ENCODE peak calls at places on chromosomes 4 and X, in six cellular contexts. V is A549, I is GM12878, N is K562, A is endothelial cell of umbilical vein, H is HepG2. U is an unnamed sample.

GRCh38 chr4:123176605-123177004 is 220.0 kb upstream of the SPRY1 start:
- DNase-seq in V (no peak), I (no peak), N (peak), A (no peak), H (no peak), U (no peak)

GRCh38 chrX:110006826-110007375 is 4.0 kb downstream of the TMEM164 start:
- DNase-seq in V (no peak), I (no peak), N (no peak), A (no peak), H (no peak), U (peak)

GRCh38 chrX:2262679-2263055 is 238.1 kb downstream of the DHRSX start:
- DNase-seq in V (no peak), I (no peak), N (no peak), A (no peak), H (no peak), U (no peak)

GRCh38 chr4:89800527-89801103 is 36.3 kb downstream of the SNCA start:
- DNase-seq in V (no peak), I (no peak), N (no peak), A (peak), H (no peak), U (no peak)

GRCh38 chrX:53190363-53190960 is 34.5 kb downstream of the KDM5C start:
- DNase-seq in V (no peak), I (no peak), N (peak), A (no peak), H (no peak), U (peak)

GRCh38 chr4:184052616-184053015 is 147.5 kb downstream of the STOX2 start:
- DNase-seq in V (no peak), I (no peak), N (no peak), A (no peak), H (no peak), U (no peak)

GRCh38 chr4:1532549-1533395 is 126.5 kb upstream of the NKX1-1 start:
- DNase-seq in V (no peak), I (no peak), N (no peak), A (no peak), H (no peak), U (no peak)

GRCh38 chr4:185235480-185236154 is 26.2 kb downstream of the SNX25 start:
- DNase-seq in V (peak), I (no peak), N (peak), A (no peak), H (peak), U (no peak)

GRCh38 chr4:72302981-72303704 is 265.9 kb downstream of the ADAMTS3 start:
- DNase-seq in V (peak), I (no peak), N (peak), A (peak), H (peak), U (peak)

GRCh38 chr4:176156656-176157055 is 38.7 kb downstream of the SPATA4 start:
- DNase-seq in V (no peak), I (no peak), N (no peak), A (no peak), H (no peak), U (no peak)

GRCh38 chrX:133369065-133369464 is 46.2 kb downstream of the GPC4 start:
- DNase-seq in V (no peak), I (no peak), N (no peak), A (no peak), H (no peak), U (no peak)

GRCh38 chr4:4990857-4991540 is 28.3 kb downstream of the CYTL1 start:
- DNase-seq in V (peak), I (no peak), N (peak), A (no peak), H (no peak), U (peak)

GRCh38 chr4:38169524-38169923 is 209.3 kb downstream of the PTTG2 start:
- DNase-seq in V (no peak), I (no peak), N (no peak), A (no peak), H (no peak), U (no peak)

GRCh38 chr4:76219299-76220055 is 5.9 kb upstream of the SCARB2 start:
- DNase-seq in V (peak), I (no peak), N (no peak), A (no peak), H (peak), U (peak)

GRCh38 chrX:95703696-95704095 is 980.9 kb upstream of the DIAPH2 start:
- DNase-seq in V (no peak), I (no peak), N (no peak), A (no peak), H (no peak), U (peak)

GRCh38 chrX:21711848-21712197 is 46.1 kb downstream of the SMPX start:
- DNase-seq in V (no peak), I (no peak), N (no peak), A (no peak), H (no peak), U (no peak)

GRCh38 chr4:17098946-17099345 is 200.5 kb upstream of the LDB2 start:
- DNase-seq in V (no peak), I (no peak), N (no peak), A (no peak), H (no peak), U (no peak)

GRCh38 chr4:61195064-61195463 is 5.1 kb upstream of the ADGRL3 start:
- DNase-seq in V (no peak), I (no peak), N (no peak), A (no peak), H (no peak), U (no peak)

GRCh38 chr4:41391271-41391670 is 134.5 kb downstream of the UCHL1 start:
- DNase-seq in V (no peak), I (no peak), N (no peak), A (no peak), H (no peak), U (no peak)

GRCh38 chr4:113101669-113102068 is 52.2 kb downstream of the ANK2 start:
- DNase-seq in V (no peak), I (no peak), N (no peak), A (no peak), H (peak), U (no peak)

GRCh38 chr4:65416875-65417274 is 253.4 kb downstream of the EPHA5 start:
- DNase-seq in V (peak), I (no peak), N (no peak), A (peak), H (no peak), U (no peak)

GRCh38 chr4:169009281-169010124 is 552 bp downstream of the CBR4 start:
- DNase-seq in V (peak), I (no peak), N (peak), A (peak), H (peak), U (peak)

GRCh38 chrX:131392666-131393065 is 103.6 kb upstream of the IGSF1 start:
- DNase-seq in V (no peak), I (no peak), N (no peak), A (no peak), H (no peak), U (no peak)

GRCh38 chrX:9071031-9071650 is 37.2 kb upstream of the FAM9B start:
- DNase-seq in V (no peak), I (no peak), N (no peak), A (peak), H (no peak), U (no peak)

GRCh38 chrX:136768469-136769084 is 12.2 kb downstream of the ARHGEF6 start:
- DNase-seq in V (no peak), I (no peak), N (peak), A (no peak), H (no peak), U (peak)

GRCh38 chrX:23737413-23737812 is 5.7 kb downstream of the ACOT9 start:
- DNase-seq in V (no peak), I (no peak), N (no peak), A (no peak), H (no peak), U (no peak)

GRCh38 chrX:12241026-12241425 is 102.8 kb downstream of the FRMPD4 start:
- DNase-seq in V (no peak), I (no peak), N (no peak), A (no peak), H (no peak), U (no peak)

GRCh38 chr4:39770969-39771724 is 73.2 kb downstream of the UBE2K start:
- DNase-seq in V (no peak), I (no peak), N (no peak), A (no peak), H (no peak), U (no peak)

GRCh38 chr4:165151734-165152133 is 39.1 kb upstream of the TMEM192 start:
- DNase-seq in V (no peak), I (no peak), N (no peak), A (no peak), H (no peak), U (no peak)

GRCh38 chr4:26175016-26175786 is 145.6 kb upstream of the RBPJ start:
- DNase-seq in V (no peak), I (peak), N (no peak), A (no peak), H (no peak), U (no peak)

GRCh38 chr4:55312491-55313101 is 33.4 kb upstream of the SRD5A3 start:
- DNase-seq in V (peak), I (no peak), N (peak), A (peak), H (peak), U (peak)

GRCh38 chr4:41334182-41334581 is 77.5 kb downstream of the UCHL1 start:
- DNase-seq in V (no peak), I (no peak), N (no peak), A (no peak), H (no peak), U (no peak)

GRCh38 chr4:13484749-13485345 is 707 bp upstream of the RAB28 start:
- DNase-seq in V (peak), I (no peak), N (peak), A (no peak), H (peak), U (no peak)

GRCh38 chrX:24260827-24261550 is 52.9 kb downstream of the SUPT20HL2 start:
- DNase-seq in V (no peak), I (no peak), N (no peak), A (peak), H (no peak), U (peak)

GRCh38 chrX:25131055-25131454 is 115.3 kb upstream of the ARX start:
- DNase-seq in V (peak), I (no peak), N (no peak), A (no peak), H (no peak), U (no peak)

GRCh38 chr4:73911746-73912145 is 42.6 kb downstream of the CXCL1 start:
- DNase-seq in V (no peak), I (no peak), N (no peak), A (peak), H (no peak), U (no peak)

GRCh38 chrX:134688839-134689238 is 30.6 kb upstream of the PLAC1 start:
- DNase-seq in V (peak), I (no peak), N (no peak), A (no peak), H (no peak), U (no peak)

GRCh38 chr4:107863850-107864371 is 39.2 kb downstream of the SGMS2 start:
- DNase-seq in V (peak), I (no peak), N (peak), A (peak), H (peak), U (no peak)

GRCh38 chr4:106266201-106266600 is 49.8 kb downstream of the TBCK start:
- DNase-seq in V (peak), I (peak), N (peak), A (peak), H (peak), U (peak)

DNA sequence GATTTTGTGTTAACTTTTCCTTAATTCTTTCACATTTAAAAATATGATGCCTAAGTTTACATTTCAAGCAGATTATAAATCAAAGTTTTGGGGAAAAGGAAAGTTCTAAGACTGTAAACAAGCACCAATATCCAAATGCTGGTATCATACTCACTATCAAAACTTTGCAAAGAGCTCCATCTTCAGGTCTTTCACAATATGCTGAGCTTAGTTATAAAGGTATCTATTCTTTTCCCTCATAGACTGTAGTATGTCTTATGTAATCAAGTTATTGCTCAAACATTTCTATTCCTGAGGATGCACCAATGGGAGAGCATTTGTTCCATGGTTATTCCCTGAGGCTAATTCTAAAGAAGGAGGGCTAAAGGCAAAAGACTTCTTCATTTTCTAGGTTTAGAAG is 207.9 kb upstream of the FAM241A start:
- DNase-seq in V (peak), I (no peak), N (no peak), A (peak), H (peak), U (peak)
- TF ChIP-seq MYC in V (no peak), I (no peak), N (no peak), A (no peak), H (no peak), U (no peak)

GRCh38 chr4:156913234-156913633 is 58.4 kb downstream of the PDGFC start:
- DNase-seq in V (no peak), I (no peak), N (no peak), A (no peak), H (no peak), U (no peak)

GRCh38 chr4:156915216-156915615 is 56.4 kb downstream of the PDGFC start:
- DNase-seq in V (no peak), I (no peak), N (no peak), A (no peak), H (no peak), U (no peak)
- TF ChIP-seq POLR2A in V (no peak), I (no peak), N (no peak), A (no peak), H (no peak), U (no peak)

GRCh38 chr4:146650034-146650433 is 11.3 kb downstream of the POU4F2 start:
- DNase-seq in V (no peak), I (no peak), N (no peak), A (no peak), H (no peak), U (no peak)

GRCh38 chr4:146649232-146649631 is 10.5 kb downstream of the POU4F2 start:
- DNase-seq in V (no peak), I (no peak), N (no peak), A (no peak), H (no peak), U (no peak)

GRCh38 chr4:146654648-146654975 is 15.9 kb downstream of the POU4F2 start:
- DNase-seq in V (no peak), I (no peak), N (no peak), A (peak), H (no peak), U (no peak)

DNA sequence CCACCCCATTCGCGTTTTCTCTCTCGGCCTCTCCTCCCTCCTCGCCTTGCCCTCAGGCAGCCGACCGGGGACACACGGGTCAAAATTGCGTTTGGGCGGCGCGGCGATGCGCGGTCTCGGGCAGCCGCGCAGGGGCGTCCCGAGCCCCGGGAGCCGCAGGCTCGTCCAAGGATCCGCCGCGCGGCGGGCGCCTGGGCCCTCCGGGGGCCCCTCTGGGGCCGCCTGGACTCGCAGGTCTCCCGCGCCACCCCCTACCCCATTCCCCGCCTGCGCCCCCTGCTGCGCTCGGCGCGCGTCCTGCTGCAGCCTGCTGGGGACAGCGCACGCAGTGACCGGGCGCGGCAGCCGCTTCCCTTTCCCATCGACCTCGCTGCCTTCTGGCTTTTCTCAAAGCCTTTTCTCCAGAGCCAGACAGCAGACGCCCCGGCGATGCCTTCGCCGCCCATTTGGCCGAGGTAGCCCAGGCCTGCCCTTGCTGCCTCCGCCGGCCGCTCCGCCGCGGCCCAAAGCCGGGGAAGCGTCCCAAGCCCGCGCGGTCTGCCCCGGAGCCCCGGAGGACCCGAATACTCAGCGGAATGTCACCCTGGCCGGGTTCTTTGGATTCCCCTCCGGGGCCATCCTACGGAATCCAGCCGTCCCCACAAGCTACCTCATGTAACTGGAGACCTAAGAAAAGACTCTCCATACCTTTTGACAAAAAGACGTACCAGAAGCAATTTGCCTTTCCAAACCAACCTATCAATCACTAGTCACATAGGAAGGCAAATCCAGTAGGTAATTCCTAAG is 16.5 kb downstream of the POU4F2 start:
- DNase-seq in V (no peak), I (no peak), N (no peak), A (no peak), H (no peak), U (no peak)
- TF ChIP-seq MYC in V (no peak), I (no peak), N (no peak), A (no peak), H (no peak), U (no peak)

GRCh38 chrX:121195719-121196118 is 148.3 kb downstream of the GLUD2 start:
- DNase-seq in V (no peak), I (no peak), N (no peak), A (no peak), H (no peak), U (no peak)

DNA sequence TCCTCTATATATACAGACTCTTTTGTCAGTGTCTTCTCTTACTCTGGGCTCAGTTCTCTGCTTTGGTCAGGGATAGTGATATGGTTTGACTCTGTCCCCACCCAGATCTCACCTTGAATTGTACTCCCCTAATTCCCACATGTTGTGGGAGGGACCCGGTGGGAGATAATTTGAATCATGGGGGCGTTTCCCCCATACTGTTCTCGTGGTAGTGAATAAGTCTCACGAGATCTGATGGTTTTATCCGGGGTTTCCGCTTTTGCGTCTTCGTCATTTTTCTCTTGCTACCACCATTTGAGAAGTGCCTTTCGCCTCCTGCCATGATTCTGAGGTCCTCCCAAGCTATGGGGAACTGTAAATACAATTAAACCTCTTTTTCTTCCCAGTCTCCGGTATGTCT is 144.4 kb downstream of the GLUD2 start:
- DNase-seq in V (no peak), I (no peak), N (no peak), A (no peak), H (no peak), U (no peak)
- TF ChIP-seq POLR2A in V (no peak), I (no peak), N (peak), A (no peak), H (no peak), U (no peak)

DNA sequence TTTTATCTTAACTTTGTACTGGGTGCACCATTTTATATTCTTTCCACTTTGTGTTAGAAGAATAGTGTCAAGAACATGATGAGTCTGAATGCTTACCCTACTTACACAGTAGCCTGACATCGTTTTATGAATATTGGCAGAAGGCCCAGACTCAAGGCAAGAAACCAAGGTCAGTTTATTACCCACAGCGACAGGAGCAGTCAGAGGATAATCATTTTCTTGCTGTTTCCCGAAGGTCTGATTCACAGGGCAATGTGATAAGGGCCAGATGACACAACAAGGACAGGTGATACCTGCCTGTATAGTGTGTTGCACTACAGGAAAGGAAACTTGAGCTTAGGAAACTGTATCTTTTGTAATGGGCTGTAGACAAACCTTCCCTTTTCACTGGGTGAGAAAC is 417.4 kb downstream of the SPOCK3 start:
- DNase-seq in V (peak), I (no peak), N (no peak), A (no peak), H (no peak), U (no peak)
- TF ChIP-seq MYC in V (no peak), I (no peak), N (no peak), A (no peak), H (no peak), U (no peak)

DNA sequence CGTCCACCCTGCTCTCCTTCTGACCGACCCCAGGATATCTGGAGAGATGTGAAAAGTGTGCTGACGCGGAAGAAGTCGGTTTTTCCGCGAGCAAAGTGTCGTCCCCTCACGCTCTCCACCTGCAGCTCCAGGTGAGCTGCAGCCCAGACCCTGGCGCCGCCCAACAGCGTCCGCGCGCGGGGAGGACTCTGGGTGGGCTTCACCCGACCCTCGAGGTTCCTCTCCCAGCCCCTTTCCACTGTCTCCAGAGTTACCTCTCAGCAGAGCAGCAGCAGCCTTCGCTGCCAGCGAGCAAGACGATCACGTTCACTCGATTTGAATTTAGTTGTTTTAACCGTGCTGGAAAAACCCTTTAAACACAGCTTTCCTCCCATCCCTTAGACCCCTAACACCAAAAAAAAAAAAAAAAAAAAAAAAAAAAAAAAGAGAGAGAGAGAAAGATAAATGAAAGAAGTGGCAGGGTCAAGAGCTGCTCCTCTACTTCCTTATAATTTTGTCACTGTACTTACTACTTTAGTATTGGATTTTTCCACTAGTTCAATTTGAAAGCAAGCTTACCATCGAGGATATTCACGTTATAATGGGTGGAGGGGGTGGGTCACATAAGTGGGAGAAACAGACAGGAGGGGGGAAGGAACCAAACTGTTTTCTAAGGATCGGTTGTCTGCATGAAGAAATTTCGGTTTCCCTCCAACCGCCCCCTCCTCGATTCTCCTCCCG is 776 bp upstream of the NR3C2 start:
- DNase-seq in V (no peak), I (no peak), N (no peak), A (peak), H (no peak), U (no peak)
- TF ChIP-seq POLR2A in V (no peak), I (no peak), N (no peak), A (no peak), H (no peak), U (no peak)

GRCh38 chrX:123203772-123204171 is 19.7 kb downstream of the GRIA3 start:
- DNase-seq in V (no peak), I (no peak), N (no peak), A (no peak), H (no peak), U (no peak)
- TF ChIP-seq MYC in V (no peak), I (no peak), N (no peak), A (no peak), H (no peak), U (no peak)

GRCh38 chrX:153687121-153688039 is at the start of gene SLC6A8:
- DNase-seq in V (peak), I (no peak), N (peak), A (peak), H (peak), U (peak)
- TF ChIP-seq POLR2A in V (peak), I (no peak), N (no peak), A (peak), H (peak), U (no peak)